ENCODE peak calls at places on chromosomes 7 and 10, in six cellular contexts. One of them, this sample, is unnamed.

GRCh38 chr10:43823237-43823605 is 174.5 kb upstream of the ZNF32 start:
- DNase-seq in cardiac muscle cell: no peak
- DNase-seq in adrenal gland: no peak
- DNase-seq in AG09309: peak
- DNase-seq in heart left ventricle: no peak
- DNase-seq in left ventricle myocardium inferior: no peak
- DNase-seq in this sample: no peak

GRCh38 chr7:37683263-37684120 is at the start of gene GPR141:
- DNase-seq in cardiac muscle cell: no peak
- DNase-seq in adrenal gland: no peak
- DNase-seq in AG09309: no peak
- DNase-seq in heart left ventricle: no peak
- DNase-seq in left ventricle myocardium inferior: no peak
- DNase-seq in this sample: no peak

GRCh38 chr7:123154231-123154860 is 45.4 kb downstream of the SLC13A1 start:
- DNase-seq in cardiac muscle cell: peak
- DNase-seq in adrenal gland: peak
- DNase-seq in AG09309: peak
- DNase-seq in heart left ventricle: peak
- DNase-seq in left ventricle myocardium inferior: peak
- DNase-seq in this sample: peak

GRCh38 chr7:114414151-114415053 is at the start of gene FOXP2:
- DNase-seq in cardiac muscle cell: no peak
- DNase-seq in adrenal gland: no peak
- DNase-seq in AG09309: no peak
- DNase-seq in heart left ventricle: no peak
- DNase-seq in left ventricle myocardium inferior: no peak
- DNase-seq in this sample: no peak

GRCh38 chr7:6612819-6613218 is 2.6 kb upstream of the ZNF853 start:
- DNase-seq in cardiac muscle cell: no peak
- DNase-seq in adrenal gland: no peak
- DNase-seq in AG09309: no peak
- DNase-seq in heart left ventricle: no peak
- DNase-seq in left ventricle myocardium inferior: no peak
- DNase-seq in this sample: no peak

GRCh38 chr7:73519867-73520672 is 2.0 kb downstream of the BAZ1B start:
- DNase-seq in cardiac muscle cell: peak
- DNase-seq in adrenal gland: no peak
- DNase-seq in AG09309: no peak
- DNase-seq in heart left ventricle: no peak
- DNase-seq in left ventricle myocardium inferior: no peak
- DNase-seq in this sample: no peak

GRCh38 chr10:24727811-24728210 is 4.1 kb upstream of the ARHGAP21 start:
- DNase-seq in cardiac muscle cell: no peak
- DNase-seq in adrenal gland: no peak
- DNase-seq in AG09309: no peak
- DNase-seq in heart left ventricle: no peak
- DNase-seq in left ventricle myocardium inferior: no peak
- DNase-seq in this sample: no peak

GRCh38 chr7:150322114-150322832 is 882 bp upstream of the LRRC61 start:
- DNase-seq in cardiac muscle cell: no peak
- DNase-seq in adrenal gland: peak
- DNase-seq in AG09309: no peak
- DNase-seq in heart left ventricle: no peak
- DNase-seq in left ventricle myocardium inferior: no peak
- DNase-seq in this sample: no peak

GRCh38 chr7:101780281-101780680 is 37.1 kb upstream of the CUX1 start:
- DNase-seq in cardiac muscle cell: no peak
- DNase-seq in adrenal gland: no peak
- DNase-seq in AG09309: no peak
- DNase-seq in heart left ventricle: no peak
- DNase-seq in left ventricle myocardium inferior: no peak
- DNase-seq in this sample: no peak

GRCh38 chr7:2249744-2250323 is 7.8 kb downstream of the NUDT1 start:
- DNase-seq in cardiac muscle cell: no peak
- DNase-seq in adrenal gland: no peak
- DNase-seq in AG09309: no peak
- DNase-seq in heart left ventricle: no peak
- DNase-seq in left ventricle myocardium inferior: no peak
- DNase-seq in this sample: no peak

GRCh38 chr7:2244404-2244803 is 2.4 kb downstream of the NUDT1 start:
- DNase-seq in cardiac muscle cell: no peak
- DNase-seq in adrenal gland: no peak
- DNase-seq in AG09309: no peak
- DNase-seq in heart left ventricle: no peak
- DNase-seq in left ventricle myocardium inferior: no peak
- DNase-seq in this sample: no peak

GRCh38 chr7:2248984-2249694 is 7.1 kb downstream of the NUDT1 start:
- DNase-seq in cardiac muscle cell: no peak
- DNase-seq in adrenal gland: peak
- DNase-seq in AG09309: peak
- DNase-seq in heart left ventricle: peak
- DNase-seq in left ventricle myocardium inferior: peak
- DNase-seq in this sample: peak

GRCh38 chr7:2245883-2246679 is 4.1 kb downstream of the NUDT1 start:
- DNase-seq in cardiac muscle cell: no peak
- DNase-seq in adrenal gland: no peak
- DNase-seq in AG09309: no peak
- DNase-seq in heart left ventricle: no peak
- DNase-seq in left ventricle myocardium inferior: peak
- DNase-seq in this sample: no peak

DNA sequence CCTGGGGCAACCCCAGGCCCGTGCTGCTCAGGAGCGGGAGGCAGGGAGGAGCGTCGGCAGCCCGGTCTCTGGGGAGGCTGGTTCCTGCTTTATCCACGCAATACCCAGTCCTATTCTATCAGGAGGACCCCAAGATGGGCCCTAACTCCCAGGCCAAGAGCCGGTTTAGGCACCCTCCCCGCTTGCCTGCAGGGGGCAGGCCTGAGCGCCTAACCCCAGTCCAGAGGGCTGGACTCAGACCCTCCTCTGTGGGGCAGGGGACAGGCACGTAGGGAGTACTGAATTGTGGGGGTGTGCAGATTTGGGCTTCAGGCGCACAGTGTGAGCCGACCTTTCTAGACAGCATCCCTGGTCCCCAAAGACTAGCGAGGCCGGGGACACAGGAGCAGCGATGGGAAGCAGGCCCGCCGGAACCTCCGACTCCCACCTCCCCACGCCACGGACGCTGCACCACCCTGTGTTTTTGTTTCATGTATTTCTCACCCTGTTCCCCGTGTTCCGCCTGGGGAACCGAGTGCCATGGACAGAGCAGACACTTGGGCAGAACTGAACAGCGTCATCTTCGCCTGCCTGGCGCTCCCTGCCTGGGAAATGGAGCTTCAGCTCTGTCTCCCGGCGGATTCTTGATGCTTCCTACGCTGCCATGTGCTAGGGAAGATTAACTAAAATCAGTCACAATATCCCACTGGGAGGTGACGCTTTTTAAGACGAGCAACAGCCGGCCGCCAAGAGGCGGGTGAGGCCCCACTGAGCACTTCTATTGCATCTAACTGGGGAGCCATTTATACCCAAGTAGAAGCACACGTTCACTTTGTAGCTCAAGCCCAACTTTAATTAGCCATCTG is 5.3 kb downstream of the NUDT1 start:
- DNase-seq in cardiac muscle cell: peak
- DNase-seq in adrenal gland: no peak
- DNase-seq in AG09309: no peak
- DNase-seq in heart left ventricle: no peak
- DNase-seq in left ventricle myocardium inferior: no peak
- DNase-seq in this sample: no peak
- TF ChIP-seq CTCF in cardiac muscle cell: peak
- TF ChIP-seq CTCF in adrenal gland: peak
- TF ChIP-seq CTCF in AG09309: peak
- TF ChIP-seq CTCF in heart left ventricle: peak
- TF ChIP-seq CTCF in left ventricle myocardium inferior: peak
- TF ChIP-seq CTCF in this sample: peak

DNA sequence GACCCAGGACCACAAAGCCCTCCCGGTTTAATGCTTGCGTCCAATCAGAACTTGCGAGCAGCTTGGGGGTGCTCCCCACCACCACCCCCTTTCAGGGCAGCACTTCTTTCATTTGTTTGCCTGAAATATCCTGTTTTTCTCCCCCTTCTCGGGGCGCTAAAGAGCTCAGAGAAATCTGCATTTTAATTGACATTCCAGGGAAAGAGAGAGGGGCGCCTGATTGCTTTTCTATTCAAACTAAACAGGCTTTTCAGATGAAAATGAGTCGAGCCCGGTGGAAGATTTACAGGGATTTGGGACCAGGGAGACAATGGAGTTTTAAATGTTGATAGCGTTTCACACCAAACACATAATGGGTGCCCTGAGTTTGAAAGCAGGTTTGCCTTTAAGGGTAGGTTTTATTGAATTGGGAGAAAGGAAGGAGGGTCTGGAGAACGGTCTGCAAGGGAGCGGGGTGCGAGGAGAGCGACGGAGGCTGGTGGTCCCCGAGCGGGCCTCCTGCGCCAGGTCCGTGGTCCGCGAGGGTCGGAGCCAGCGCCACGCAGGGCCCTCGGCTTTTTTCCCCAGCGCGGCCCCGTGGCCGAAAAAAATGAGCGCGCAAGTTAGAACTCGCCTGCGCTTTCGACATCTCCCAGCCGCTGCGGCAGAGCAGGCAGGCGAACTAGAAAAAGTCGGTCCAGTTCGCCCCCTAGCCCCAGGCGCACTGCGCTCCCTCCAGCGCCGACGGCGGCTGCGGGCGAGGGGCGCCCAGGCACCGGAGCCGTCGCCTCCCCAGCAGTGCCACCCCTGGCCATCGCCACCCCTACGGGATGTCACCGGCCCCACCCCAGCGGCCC is 1.4 kb downstream of the FGFR2 start:
- DNase-seq in cardiac muscle cell: peak
- DNase-seq in adrenal gland: peak
- DNase-seq in AG09309: no peak
- DNase-seq in heart left ventricle: no peak
- DNase-seq in left ventricle myocardium inferior: no peak
- DNase-seq in this sample: peak
- TF ChIP-seq CTCF in cardiac muscle cell: no peak
- TF ChIP-seq CTCF in adrenal gland: peak
- TF ChIP-seq CTCF in AG09309: no peak
- TF ChIP-seq CTCF in heart left ventricle: no peak
- TF ChIP-seq CTCF in left ventricle myocardium inferior: no peak
- TF ChIP-seq CTCF in this sample: peak

DNA sequence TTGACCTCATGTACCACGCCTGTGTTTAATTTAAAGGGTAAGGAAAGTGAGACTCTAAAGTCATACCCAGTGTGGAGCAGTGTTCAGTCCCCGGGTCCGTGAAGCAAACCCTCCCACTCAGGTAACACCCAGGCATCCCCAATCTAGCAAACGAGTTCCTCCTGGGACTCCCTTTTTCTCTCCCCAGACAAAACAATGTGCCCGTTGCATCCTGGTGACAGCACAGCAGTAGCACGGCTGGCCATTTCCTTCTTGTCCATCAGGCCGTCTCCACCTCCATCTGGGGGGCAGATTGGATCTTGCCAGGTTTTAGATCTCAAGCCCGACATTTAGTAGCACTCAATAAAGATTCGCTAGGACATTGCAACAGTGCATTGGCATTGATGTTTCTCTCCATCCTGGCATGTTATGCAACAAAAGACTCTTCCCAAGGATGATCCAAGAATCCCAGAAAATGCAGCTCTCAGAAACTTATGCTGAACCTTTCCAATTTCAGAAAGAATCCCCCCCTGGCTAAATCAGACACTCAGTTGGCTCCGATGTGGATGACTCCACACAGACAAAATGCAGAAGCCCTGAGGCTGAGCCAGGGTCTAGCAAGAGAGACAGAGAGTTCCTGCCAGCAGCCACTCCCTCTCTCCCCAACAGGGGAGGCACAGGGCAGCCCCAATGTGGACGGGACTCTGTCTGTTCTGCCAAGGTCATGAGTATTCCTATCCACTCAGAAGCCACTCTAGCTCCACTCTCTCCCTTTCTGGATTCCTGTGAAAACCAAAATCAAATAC is 274.5 kb upstream of the MGMT start:
- DNase-seq in cardiac muscle cell: no peak
- DNase-seq in adrenal gland: no peak
- DNase-seq in AG09309: no peak
- DNase-seq in heart left ventricle: peak
- DNase-seq in left ventricle myocardium inferior: peak
- DNase-seq in this sample: peak
- TF ChIP-seq CTCF in cardiac muscle cell: no peak
- TF ChIP-seq CTCF in adrenal gland: no peak
- TF ChIP-seq CTCF in AG09309: no peak
- TF ChIP-seq CTCF in heart left ventricle: no peak
- TF ChIP-seq CTCF in left ventricle myocardium inferior: no peak
- TF ChIP-seq CTCF in this sample: no peak

DNA sequence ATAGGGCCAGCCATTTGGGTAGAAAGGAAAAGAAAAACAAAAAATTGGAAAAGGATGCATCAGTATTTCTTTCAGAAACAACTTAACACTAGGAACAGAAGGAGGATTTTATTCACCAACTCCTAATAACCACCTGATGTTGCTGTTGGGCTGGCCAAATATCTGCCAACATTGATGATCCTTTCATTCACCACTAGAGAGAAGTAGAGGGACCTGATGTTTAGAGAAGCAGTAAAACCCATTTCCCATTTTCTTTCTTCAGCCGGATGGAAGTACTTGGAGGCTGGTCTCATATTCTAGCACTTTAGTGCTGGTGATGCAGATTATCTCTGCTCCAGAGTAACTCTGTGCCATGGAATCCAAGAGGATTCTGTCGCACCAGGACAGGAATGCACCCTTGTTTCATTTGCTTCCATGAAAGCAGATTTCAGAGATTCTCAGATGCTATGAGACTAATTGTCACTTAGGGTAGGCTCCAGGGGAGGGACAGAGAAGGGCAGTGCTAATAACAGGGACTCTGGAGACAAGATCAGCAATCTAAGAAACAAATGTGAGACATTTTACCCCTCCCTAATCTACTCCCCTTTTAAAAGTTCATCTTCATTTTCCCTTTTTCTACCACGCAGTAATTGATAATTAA is 3.1 kb downstream of the KLLN start:
- DNase-seq in cardiac muscle cell: peak
- DNase-seq in adrenal gland: no peak
- DNase-seq in AG09309: peak
- DNase-seq in heart left ventricle: no peak
- DNase-seq in left ventricle myocardium inferior: no peak
- DNase-seq in this sample: peak
- TF ChIP-seq CTCF in cardiac muscle cell: peak
- TF ChIP-seq CTCF in adrenal gland: peak
- TF ChIP-seq CTCF in AG09309: peak
- TF ChIP-seq CTCF in heart left ventricle: peak
- TF ChIP-seq CTCF in left ventricle myocardium inferior: peak
- TF ChIP-seq CTCF in this sample: peak

This sample was measured in testis.